ENCODE peak calls at places on chromosomes 12 and 14, in six cellular contexts. D is neural progenitor cell, Z is esophagus squamous epithelium, J is right lobe of liver, I is GM23248, S is PC-9. A is an unnamed sample.

GRCh38 chr12:119181944-119182343 is 3.2 kb downstream of the HSPB8 start:
- DNase-seq in D (no peak), Z (no peak), J (no peak), I (no peak), S (no peak), A (no peak)

GRCh38 chr12:57983150-57983857 is 41.9 kb downstream of the ATP23 start:
- DNase-seq in D (peak; percentile 71), Z (no peak), J (no peak), I (peak; percentile 75), S (peak; percentile 44), A (no peak)

GRCh38 chr12:68610435-68611093 is at the start of gene RAP1B:
- DNase-seq in D (peak; percentile 95), Z (peak; percentile 73), J (peak; percentile 93), I (peak; percentile 96), S (peak; percentile 89), A (peak; percentile 85)

GRCh38 chr12:117085318-117085947 is 13.8 kb downstream of the TESC start:
- DNase-seq in D (no peak), Z (no peak), J (no peak), I (no peak), S (no peak), A (peak; percentile 37)

GRCh38 chr14:61561144-61561543 is 134.2 kb upstream of the HIF1A start:
- DNase-seq in D (peak; percentile 11), Z (no peak), J (no peak), I (peak; percentile 59), S (no peak), A (no peak)

GRCh38 chr14:45247427-45247826 is 5.6 kb downstream of the MIS18BP1 start:
- DNase-seq in D (no peak), Z (no peak), J (no peak), I (no peak), S (no peak), A (no peak)

GRCh38 chr12:16599081-16599480 is 6.9 kb downstream of the LMO3 start:
- DNase-seq in D (no peak), Z (no peak), J (no peak), I (no peak), S (no peak), A (no peak)

GRCh38 chr14:104421401-104421821 is 158.2 kb upstream of the C14orf180 start:
- DNase-seq in D (no peak), Z (no peak), J (no peak), I (no peak), S (no peak), A (no peak)

GRCh38 chr14:63267171-63267570 is 51.6 kb downstream of the GPHB5 start:
- DNase-seq in D (no peak), Z (no peak), J (no peak), I (no peak), S (no peak), A (no peak)

GRCh38 chr14:96376093-96376492 is 12.8 kb downstream of the GSKIP start:
- DNase-seq in D (no peak), Z (no peak), J (no peak), I (no peak), S (no peak), A (no peak)

GRCh38 chr12:14514154-14514842 is 53.4 kb downstream of the PLBD1 start:
- DNase-seq in D (peak; percentile 21), Z (no peak), J (no peak), I (peak; percentile 2), S (peak; percentile 66), A (no peak)

GRCh38 chr14:68922886-68923285 is 56.2 kb downstream of the ACTN1 start:
- DNase-seq in D (no peak), Z (no peak), J (no peak), I (no peak), S (no peak), A (no peak)

GRCh38 chr12:48973992-48974673 is 2.6 kb upstream of the WNT10B start:
- DNase-seq in D (peak; percentile 79), Z (no peak), J (peak; percentile 44), I (peak; percentile 68), S (no peak), A (no peak)

GRCh38 chr14:103121846-103122577 is 1.2 kb upstream of the TNFAIP2 start:
- DNase-seq in D (peak; percentile 69), Z (no peak), J (peak; percentile 90), I (peak; percentile 63), S (peak; percentile 100), A (no peak)

GRCh38 chr14:101233391-101233790 is 327.9 kb upstream of the DIO3 start:
- DNase-seq in D (no peak), Z (no peak), J (no peak), I (no peak), S (no peak), A (no peak)

GRCh38 chr14:22766457-22767322 is at the start of gene OXA1L:
- DNase-seq in D (peak; percentile 96), Z (peak; percentile 60), J (peak; percentile 98), I (peak; percentile 99), S (peak; percentile 88), A (peak; percentile 93)

GRCh38 chr14:99731536-99732435 is 47.7 kb downstream of the CYP46A1 start:
- DNase-seq in D (no peak), Z (no peak), J (peak; percentile 27), I (no peak), S (no peak), A (no peak)

DNA sequence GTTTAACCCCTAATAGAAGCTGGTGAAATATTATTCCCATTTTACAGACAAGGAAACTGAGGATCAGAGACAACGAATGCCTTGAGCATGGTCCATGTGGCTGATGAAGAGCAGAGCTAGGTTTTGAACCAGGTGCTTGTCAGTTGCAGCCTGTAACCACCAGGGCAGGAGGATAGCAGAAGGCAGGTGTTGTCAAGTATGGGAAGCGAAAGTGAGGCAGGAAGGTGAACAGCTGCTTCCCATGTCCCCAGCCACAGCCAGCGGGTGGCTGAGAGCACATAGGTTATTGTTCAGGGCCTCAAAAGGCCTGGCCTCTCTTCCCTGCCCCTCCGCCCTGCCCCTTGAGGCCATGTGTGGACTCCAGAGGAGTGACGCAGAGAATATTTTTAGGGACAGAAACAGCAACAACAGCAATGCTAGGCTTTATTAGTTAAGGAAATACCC is 39.6 kb downstream of the IQSEC3 start:
- DNase-seq in D (peak; percentile 63), Z (no peak), J (no peak), I (peak; percentile 7), S (no peak), A (no peak)
- H3K27me3 ChIP-seq in D (no peaks in the 10 kb centered on the region), Z (no peaks in the 10 kb centered on the region), J (no peaks in the 10 kb centered on the region), I (peaks cover 30% of the 10 kb centered on the region), S (peaks cover 37% of the 10 kb centered on the region), A (no peaks in the 10 kb centered on the region)

GRCh38 chr14:65628664-65629063 is 216.1 kb downstream of the FUT8 start:
- DNase-seq in D (no peak), Z (no peak), J (no peak), I (no peak), S (no peak), A (no peak)

GRCh38 chr14:65627315-65627714 is 214.8 kb downstream of the FUT8 start:
- DNase-seq in D (no peak), Z (no peak), J (no peak), I (no peak), S (no peak), A (no peak)

GRCh38 chr14:65632487-65632886 is 220.0 kb downstream of the FUT8 start:
- DNase-seq in D (no peak), Z (no peak), J (no peak), I (no peak), S (no peak), A (no peak)

GRCh38 chr14:65631040-65631439 is 218.5 kb downstream of the FUT8 start:
- DNase-seq in D (no peak), Z (no peak), J (no peak), I (no peak), S (no peak), A (no peak)
- H3K9me3 ChIP-seq in D (peaks cover 10% of the 10 kb centered on the region), Z (peaks cover 4% of the 10 kb centered on the region), J (no peaks in the 10 kb centered on the region), I (no peaks in the 10 kb centered on the region), S (no peaks in the 10 kb centered on the region), A (no peaks in the 10 kb centered on the region)

GRCh38 chr14:36663404-36664321 is 2.0 kb downstream of the PAX9 start:
- DNase-seq in D (peak; percentile 72), Z (no peak), J (no peak), I (peak; percentile 69), S (peak; percentile 18), A (no peak)
- H3K27me3 ChIP-seq in D (peaks cover 100% of the 10 kb centered on the region), Z (peaks cover 36% of the 10 kb centered on the region), J (peaks cover 27% of the 10 kb centered on the region), I (peaks cover 50% of the 10 kb centered on the region), S (no peaks in the 10 kb centered on the region), A (peaks cover 29% of the 10 kb centered on the region)

DNA sequence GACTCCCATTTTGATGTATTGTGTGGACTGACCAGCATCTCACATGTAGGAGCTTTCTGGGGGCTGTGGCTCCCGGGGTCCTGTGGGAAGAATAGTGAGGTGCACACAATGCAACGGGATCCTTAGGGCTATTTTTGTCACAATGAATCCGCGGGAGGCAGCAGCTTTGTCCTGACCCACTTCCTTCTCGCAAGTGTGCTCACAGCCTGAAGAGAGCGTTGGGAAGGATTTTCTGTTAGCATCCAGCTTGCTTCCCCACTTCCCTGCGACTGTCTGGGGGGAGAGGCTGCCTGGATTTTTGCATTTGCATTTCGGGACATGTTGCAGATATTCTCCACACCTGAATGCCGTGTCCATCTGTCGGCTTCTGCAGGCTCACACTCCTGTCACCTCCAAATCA is 31.9 kb downstream of the FZD10 start:
- DNase-seq in D (peak; percentile 42), Z (no peak), J (no peak), I (no peak), S (no peak), A (no peak)
- H3K9me3 ChIP-seq in D (no peaks in the 10 kb centered on the region), Z (no peaks in the 10 kb centered on the region), J (no peaks in the 10 kb centered on the region), I (no peaks in the 10 kb centered on the region), S (no peaks in the 10 kb centered on the region), A (no peaks in the 10 kb centered on the region)